ENCODE peak calls at places on chromosomes 4 and X, in six cellular contexts. X is cardiac fibroblast; M is activated CD4-positive, CD25-positive, alpha-beta regulatory T cell treated with anti-CD3 and anti-CD28 coated beads, Interleukin-2, amount 50 U/mL, for 16 hours; Z is DMS153; O is nucleus accumbens; P is HEK293T. A is an unnamed sample.
A peak's percentile ranks its signal among the peaks of the same experiment; 100 is the strongest.

GRCh38 chr4:58301384-58301783 is 1191.2 kb upstream of the IGFBP7 start:
- DNase-seq in X (peak; percentile 2), M (no peak), Z (no peak), O (no peak), P (no peak), A (no peak)

GRCh38 chrX:10474510-10474909 is 145.9 kb downstream of the MID1 start:
- DNase-seq in X (no peak), M (no peak), Z (no peak), O (no peak), P (no peak), A (no peak)

GRCh38 chr4:39548425-39549067 is 21.3 kb upstream of the UGDH start:
- DNase-seq in X (peak; percentile 41), M (no peak), Z (no peak), O (no peak), P (no peak), A (no peak)

GRCh38 chr4:20428410-20429160 is 176.9 kb downstream of the SLIT2 start:
- DNase-seq in X (peak; percentile 53), M (no peak), Z (no peak), O (no peak), P (no peak), A (no peak)

GRCh38 chr4:83757121-83757621 is 221.3 kb downstream of the GPAT3 start:
- DNase-seq in X (no peak), M (no peak), Z (no peak), O (no peak), P (no peak), A (no peak)

GRCh38 chr4:27048350-27049100 is 187.9 kb downstream of the STIM2 start:
- DNase-seq in X (peak; percentile 51), M (no peak), Z (no peak), O (no peak), P (peak; percentile 21), A (peak; percentile 57)

GRCh38 chr4:42482516-42483327 is 85.4 kb downstream of the SHISA3 start:
- DNase-seq in X (no peak), M (no peak), Z (no peak), O (no peak), P (no peak), A (peak; percentile 67)

GRCh38 chr4:189232274-189232673 is 708.4 kb upstream of the FRG1 start:
- DNase-seq in X (no peak), M (no peak), Z (no peak), O (no peak), P (no peak), A (no peak)

GRCh38 chr4:148857234-148857972 is 415.2 kb upstream of the NR3C2 start:
- DNase-seq in X (peak; percentile 55), M (no peak), Z (no peak), O (no peak), P (no peak), A (no peak)

GRCh38 chr4:173415885-173416658 is 17.2 kb upstream of the SCRG1 start:
- DNase-seq in X (peak; percentile 30), M (no peak), Z (no peak), O (peak; percentile 34), P (no peak), A (no peak)

GRCh38 chr4:81398379-81398778 is 73.3 kb downstream of the RASGEF1B start:
- DNase-seq in X (no peak), M (no peak), Z (no peak), O (no peak), P (no peak), A (no peak)

GRCh38 chr4:8101213-8101781 is 57.3 kb downstream of the ABLIM2 start:
- DNase-seq in X (peak; percentile 63), M (no peak), Z (no peak), O (no peak), P (no peak), A (no peak)

GRCh38 chrX:24241822-24242648 is 71.8 kb downstream of the SUPT20HL2 start:
- DNase-seq in X (peak; percentile 54), M (no peak), Z (no peak), O (no peak), P (peak; percentile 67), A (peak; percentile 58)

GRCh38 chrX:49884290-49884862 is 5.1 kb downstream of the USP27X start:
- DNase-seq in X (peak; percentile 61), M (peak; percentile 17), Z (no peak), O (peak; percentile 28), P (peak; percentile 66), A (peak; percentile 62)

GRCh38 chr4:915595-915994 is 16.5 kb downstream of the GAK start:
- DNase-seq in X (peak; percentile 15), M (no peak), Z (no peak), O (no peak), P (no peak), A (no peak)

GRCh38 chr4:78432896-78433295 is 118.7 kb upstream of the ANXA3 start:
- DNase-seq in X (peak; percentile 22), M (no peak), Z (no peak), O (no peak), P (no peak), A (no peak)

GRCh38 chr4:48429709-48430474 is 53.3 kb upstream of the SLC10A4 start:
- DNase-seq in X (no peak), M (no peak), Z (no peak), O (no peak), P (no peak), A (no peak)

GRCh38 chrX:74383611-74384010 is 37.7 kb upstream of the SLC16A2 start:
- DNase-seq in X (peak; percentile 64), M (no peak), Z (no peak), O (peak; percentile 3), P (peak; percentile 55), A (peak; percentile 60)